ENCODE peak calls at places on chromosome 17, in eight cellular contexts. G is aorta; K is K562; X is left lung; L is CD8-positive, alpha-beta memory T cell; D is A549; W is adrenal gland; C is esophagus squamous epithelium. F is an unnamed sample.
A peak's percentile ranks its signal among the peaks of the same experiment; 100 is the strongest.

GRCh38 chr17:11308550-11308949 is 67.5 kb downstream of the SHISA6 start:
- DNase-seq in X (no peak), D (no peak), K (no peak), W (no peak), G (no peak), L (no peak), C (no peak), F (no peak)

GRCh38 chr17:37527249-37527851 is 37.7 kb downstream of the DUSP14 start:
- DNase-seq in D (peak; percentile 78), K (peak; percentile 56), G (no peak), L (no peak), C (no peak), X (no peak), W (no peak), F (peak; percentile 26)

GRCh38 chr17:73362697-73363096 is 50.9 kb upstream of the CDC42EP4 start:
- DNase-seq in W (no peak), K (no peak), X (no peak), L (no peak), C (no peak), D (peak; percentile 24), G (no peak), F (no peak)

GRCh38 chr17:6456914-6457687 is 12.8 kb downstream of the PIMREG start:
- DNase-seq in K (peak; percentile 86), W (peak; percentile 92), G (peak; percentile 50), C (no peak), D (peak; percentile 57), X (no peak), L (no peak), F (no peak)

GRCh38 chr17:7204828-7205461 is 14.7 kb downstream of the DLG4 start:
- DNase-seq in G (peak; percentile 93), L (peak; percentile 95), W (peak; percentile 61), X (peak; percentile 84), C (peak; percentile 62), D (peak; percentile 94), K (peak; percentile 88), F (no peak)

GRCh38 chr17:22270381-22270780 is 578.1 kb downstream of the KCNJ18 start:
- DNase-seq in C (no peak), D (no peak), K (no peak), L (no peak), G (no peak), X (no peak), W (no peak), F (no peak)

GRCh38 chr17:76542984-76543383 is 3.1 kb downstream of the PRCD start:
- DNase-seq in K (no peak), G (no peak), L (no peak), X (no peak), W (no peak), C (no peak), D (no peak), F (no peak)

GRCh38 chr17:40450175-40450574 is 6.9 kb downstream of the IGFBP4 start:
- DNase-seq in X (peak; percentile 58), L (no peak), W (no peak), K (peak; percentile 80), C (no peak), G (no peak), D (peak; percentile 87), F (no peak)

GRCh38 chr17:55335625-55336024 is 70.9 kb downstream of the HLF start:
- DNase-seq in W (no peak), K (no peak), D (no peak), G (no peak), X (no peak), L (no peak), C (no peak), F (no peak)

GRCh38 chr17:57607553-57608120 is 137.5 kb downstream of the CCDC182 start:
- DNase-seq in K (no peak), X (no peak), D (no peak), C (no peak), L (no peak), W (peak; percentile 29), G (peak; percentile 18), F (peak; percentile 65)

GRCh38 chr17:45809484-45809883 is 25.4 kb downstream of the CRHR1 start:
- DNase-seq in X (no peak), K (no peak), C (no peak), W (no peak), L (no peak), D (no peak), G (no peak), F (no peak)

GRCh38 chr17:51166987-51167931 is 1.0 kb downstream of the NME2 start:
- DNase-seq in G (peak; percentile 61), C (no peak), D (peak; percentile 62), L (peak; percentile 57), K (peak; percentile 80), W (peak; percentile 47), X (peak; percentile 62), F (no peak)

GRCh38 chr17:67289174-67289876 is 44.3 kb upstream of the HELZ start:
- DNase-seq in D (no peak), L (no peak), K (no peak), G (peak; percentile 87), C (no peak), X (peak; percentile 66), W (peak; percentile 85), F (no peak)

GRCh38 chr17:1447061-1447460 is 9.0 kb downstream of the CRK start:
- DNase-seq in C (no peak), L (no peak), G (no peak), X (no peak), D (no peak), W (no peak), K (no peak), F (no peak)

GRCh38 chr17:44279586-44280344 is 11.8 kb upstream of the SLC4A1 start:
- DNase-seq in C (no peak), X (peak; percentile 85), L (no peak), K (peak; percentile 92), G (peak; percentile 91), W (peak; percentile 97), D (peak; percentile 51), F (no peak)

GRCh38 chr17:6386041-6386630 is 48.8 kb downstream of the AIPL1 start:
- DNase-seq in W (no peak), D (no peak), X (no peak), C (no peak), G (no peak), L (no peak), K (no peak), F (no peak)

GRCh38 chr17:68089881-68090280 is 54.3 kb downstream of the KPNA2 start:
- DNase-seq in D (peak; percentile 55), G (peak; percentile 64), C (no peak), K (peak; percentile 66), L (no peak), W (peak; percentile 83), X (peak; percentile 73), F (no peak)

GRCh38 chr17:32318071-32318470 is 23.9 kb downstream of the C17orf75 start:
- DNase-seq in X (no peak), G (no peak), L (no peak), D (no peak), K (no peak), W (no peak), C (no peak), F (no peak)

GRCh38 chr17:68326681-68327080 is 35.4 kb downstream of the ARSG start:
- DNase-seq in C (no peak), X (no peak), K (no peak), D (no peak), W (no peak), L (no peak), G (no peak), F (no peak)

GRCh38 chr17:62948370-62948769 is 17.7 kb upstream of the TANC2 start:
- DNase-seq in D (no peak), K (no peak), W (no peak), C (no peak), G (no peak), X (no peak), L (no peak), F (no peak)
- H3K27ac ChIP-seq in D (no peak overlapping the region), K (no peak overlapping the region), W (no peak overlapping the region), C (no peak overlapping the region), G (no peak overlapping the region), X (no peak overlapping the region), L (no peak overlapping the region), F (no peak overlapping the region)

GRCh38 chr17:65389426-65389825 is 172.0 kb downstream of the AXIN2 start:
- DNase-seq in W (no peak), G (no peak), D (no peak), L (no peak), C (no peak), X (no peak), K (no peak), F (no peak)
- H3K27ac ChIP-seq in W (no peak overlapping the region), G (no peak overlapping the region), D (no peak overlapping the region), L (no peak overlapping the region), C (no peak overlapping the region), X (no peak overlapping the region), K (no peak overlapping the region), F (no peak overlapping the region)

GRCh38 chr17:49002331-49002730 is 5.1 kb downstream of the IGF2BP1 start:
- DNase-seq in X (no peak), L (no peak), D (no peak), W (no peak), K (no peak), C (no peak), G (no peak), F (no peak)

GRCh38 chr17:49001671-49002070 is 4.5 kb downstream of the IGF2BP1 start:
- DNase-seq in W (no peak), D (no peak), C (no peak), G (no peak), L (no peak), X (no peak), K (no peak), F (no peak)

GRCh38 chr17:49002766-49003165 is 5.6 kb downstream of the IGF2BP1 start:
- DNase-seq in C (no peak), L (no peak), X (no peak), G (no peak), D (no peak), W (no peak), K (no peak), F (no peak)

GRCh38 chr17:49005140-49005539 is 8.0 kb downstream of the IGF2BP1 start:
- DNase-seq in G (no peak), C (no peak), X (no peak), K (no peak), L (no peak), W (no peak), D (no peak), F (no peak)

GRCh38 chr17:49003557-49004511 is 6.6 kb downstream of the IGF2BP1 start:
- DNase-seq in G (no peak), W (no peak), L (no peak), D (no peak), X (no peak), K (peak; percentile 61), C (no peak), F (no peak)
- H3K27ac ChIP-seq in G (no peak overlapping the region), W (no peak overlapping the region), L (no peak overlapping the region), D (peak overlapping the region; percentile 93), X (no peak overlapping the region), K (peak overlapping the region; percentile 18), C (no peak overlapping the region), F (no peak overlapping the region)

DNA sequence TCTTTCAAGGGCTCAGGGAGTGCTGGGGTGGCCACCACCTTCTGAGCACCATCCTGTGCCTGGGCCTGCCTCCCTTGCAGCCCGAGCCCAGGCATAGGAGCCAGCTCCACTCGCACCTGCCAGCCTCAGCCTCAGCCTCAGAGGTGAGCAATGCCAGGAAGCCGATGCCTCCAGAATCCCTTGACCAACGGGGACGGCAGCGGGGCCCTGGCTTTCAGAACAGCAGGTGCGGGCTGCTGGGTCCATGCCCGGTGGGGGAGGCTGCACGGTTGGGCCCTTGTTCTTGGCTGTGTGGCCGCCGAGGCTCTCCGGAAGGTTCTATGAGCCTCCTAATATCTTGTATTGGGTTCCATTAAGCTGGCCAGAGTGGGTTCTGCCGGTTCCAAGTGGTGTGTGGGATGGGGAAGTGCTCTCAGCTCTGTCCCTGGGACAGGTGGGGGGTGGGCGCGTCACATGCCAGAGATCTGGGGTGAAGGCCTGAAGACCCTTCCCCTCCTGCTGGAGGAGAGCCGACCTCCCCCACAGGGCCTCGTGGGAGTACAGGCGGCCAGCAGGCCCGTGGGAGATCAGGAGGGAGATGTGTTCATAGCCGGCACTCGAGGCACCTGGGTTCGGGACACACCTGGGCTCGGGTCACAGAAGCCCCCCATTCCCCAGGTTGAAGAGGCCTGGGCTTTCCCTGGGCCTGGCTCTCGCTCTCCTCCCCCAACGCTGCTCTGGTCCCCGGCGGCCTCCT is 27.0 kb downstream of the NPTX1 start:
- DNase-seq in L (no peak), D (no peak), K (no peak), G (no peak), X (no peak), W (no peak), C (no peak), F (no peak)
- H3K27ac ChIP-seq in L (no peak overlapping the region), D (no peak overlapping the region), K (no peak overlapping the region), G (no peak overlapping the region), X (no peak overlapping the region), W (no peak overlapping the region), C (no peak overlapping the region), F (no peak overlapping the region)

F was measured in epithelial cell of prostate.